ENCODE peak calls at places on chromosomes 16 and 17, in nine cellular contexts. One of them, this sample, is unnamed. For H3K4me1 and H3K36me3, the result is how much of the 10 kb centered on the place peaks cover.

GRCh38 chr17:32350662-32351418 is 883 bp downstream of the ZNF207 start:
- DNase-seq in mammary epithelial cell: peak
- DNase-seq in Caco-2: peak
- DNase-seq in esophagus muscularis mucosa: no peak
- DNase-seq in left ventricle myocardium inferior: no peak
- DNase-seq in endodermal cell: no peak
- DNase-seq in left lung: no peak
- DNase-seq in pancreas: no peak
- DNase-seq in spleen: no peak
- DNase-seq in this sample: no peak

GRCh38 chr16:86343733-86344585 is 166.4 kb upstream of the FOXF1 start:
- DNase-seq in esophagus muscularis mucosa: no peak
- DNase-seq in left ventricle myocardium inferior: no peak
- DNase-seq in mammary epithelial cell: no peak
- DNase-seq in left lung: peak
- DNase-seq in Caco-2: no peak
- DNase-seq in endodermal cell: no peak
- DNase-seq in spleen: no peak
- DNase-seq in pancreas: no peak
- DNase-seq in this sample: no peak

GRCh38 chr17:728911-729310 is 3.5 kb upstream of the TLCD3A start:
- DNase-seq in Caco-2: no peak
- DNase-seq in esophagus muscularis mucosa: no peak
- DNase-seq in pancreas: no peak
- DNase-seq in spleen: no peak
- DNase-seq in left ventricle myocardium inferior: no peak
- DNase-seq in left lung: no peak
- DNase-seq in mammary epithelial cell: peak
- DNase-seq in endodermal cell: no peak
- DNase-seq in this sample: no peak

GRCh38 chr17:77821114-77821513 is 137.4 kb upstream of the TNRC6C start:
- DNase-seq in endodermal cell: peak
- DNase-seq in esophagus muscularis mucosa: no peak
- DNase-seq in spleen: peak
- DNase-seq in Caco-2: peak
- DNase-seq in pancreas: no peak
- DNase-seq in left lung: no peak
- DNase-seq in left ventricle myocardium inferior: no peak
- DNase-seq in mammary epithelial cell: no peak
- DNase-seq in this sample: no peak

GRCh38 chr17:6450926-6451717 is 6.9 kb downstream of the PIMREG start:
- DNase-seq in pancreas: no peak
- DNase-seq in spleen: peak
- DNase-seq in mammary epithelial cell: no peak
- DNase-seq in endodermal cell: no peak
- DNase-seq in esophagus muscularis mucosa: no peak
- DNase-seq in left lung: no peak
- DNase-seq in left ventricle myocardium inferior: no peak
- DNase-seq in Caco-2: no peak
- DNase-seq in this sample: no peak

GRCh38 chr16:53067675-53068074 is 12.9 kb downstream of the CHD9 start:
- DNase-seq in pancreas: no peak
- DNase-seq in Caco-2: no peak
- DNase-seq in esophagus muscularis mucosa: no peak
- DNase-seq in mammary epithelial cell: no peak
- DNase-seq in endodermal cell: no peak
- DNase-seq in left lung: no peak
- DNase-seq in left ventricle myocardium inferior: no peak
- DNase-seq in spleen: no peak
- DNase-seq in this sample: no peak

GRCh38 chr17:38885728-38886642 is 16.1 kb downstream of the LASP1 start:
- DNase-seq in esophagus muscularis mucosa: no peak
- DNase-seq in endodermal cell: peak
- DNase-seq in Caco-2: peak
- DNase-seq in pancreas: no peak
- DNase-seq in mammary epithelial cell: no peak
- DNase-seq in left ventricle myocardium inferior: no peak
- DNase-seq in left lung: no peak
- DNase-seq in spleen: no peak
- DNase-seq in this sample: no peak

GRCh38 chr17:80596760-80597608 is 52.3 kb downstream of the RPTOR start:
- DNase-seq in esophagus muscularis mucosa: no peak
- DNase-seq in left lung: no peak
- DNase-seq in left ventricle myocardium inferior: no peak
- DNase-seq in mammary epithelial cell: peak
- DNase-seq in pancreas: no peak
- DNase-seq in Caco-2: no peak
- DNase-seq in spleen: no peak
- DNase-seq in endodermal cell: peak
- DNase-seq in this sample: no peak

GRCh38 chr16:8055761-8056160 is 534.5 kb downstream of the TMEM114 start:
- DNase-seq in mammary epithelial cell: no peak
- DNase-seq in left lung: no peak
- DNase-seq in Caco-2: no peak
- DNase-seq in pancreas: no peak
- DNase-seq in endodermal cell: no peak
- DNase-seq in spleen: no peak
- DNase-seq in left ventricle myocardium inferior: no peak
- DNase-seq in esophagus muscularis mucosa: no peak
- DNase-seq in this sample: no peak

GRCh38 chr17:82408288-82408937 is 9.7 kb upstream of the HEXD start:
- DNase-seq in spleen: no peak
- DNase-seq in left lung: no peak
- DNase-seq in left ventricle myocardium inferior: no peak
- DNase-seq in Caco-2: no peak
- DNase-seq in mammary epithelial cell: no peak
- DNase-seq in endodermal cell: no peak
- DNase-seq in pancreas: no peak
- DNase-seq in esophagus muscularis mucosa: no peak
- DNase-seq in this sample: no peak

GRCh38 chr16:81932668-81933067 is 78.6 kb downstream of the SDR42E1 start:
- DNase-seq in left ventricle myocardium inferior: no peak
- DNase-seq in mammary epithelial cell: no peak
- DNase-seq in Caco-2: no peak
- DNase-seq in endodermal cell: no peak
- DNase-seq in spleen: no peak
- DNase-seq in left lung: no peak
- DNase-seq in pancreas: no peak
- DNase-seq in esophagus muscularis mucosa: no peak
- DNase-seq in this sample: no peak

GRCh38 chr17:48636177-48637018 is 10.2 kb upstream of the HOXB9 start:
- DNase-seq in left lung: peak
- DNase-seq in esophagus muscularis mucosa: no peak
- DNase-seq in spleen: peak
- DNase-seq in mammary epithelial cell: peak
- DNase-seq in pancreas: peak
- DNase-seq in endodermal cell: peak
- DNase-seq in Caco-2: peak
- DNase-seq in left ventricle myocardium inferior: peak
- DNase-seq in this sample: peak

GRCh38 chr16:71387045-71387871 is 28.7 kb downstream of the CALB2 start:
- DNase-seq in mammary epithelial cell: no peak
- DNase-seq in esophagus muscularis mucosa: no peak
- DNase-seq in left lung: no peak
- DNase-seq in endodermal cell: peak
- DNase-seq in Caco-2: no peak
- DNase-seq in spleen: no peak
- DNase-seq in left ventricle myocardium inferior: no peak
- DNase-seq in pancreas: no peak
- DNase-seq in this sample: no peak

GRCh38 chr17:31792007-31792585 is 66.9 kb downstream of the COPRS start:
- DNase-seq in pancreas: no peak
- DNase-seq in Caco-2: no peak
- DNase-seq in esophagus muscularis mucosa: no peak
- DNase-seq in spleen: no peak
- DNase-seq in endodermal cell: no peak
- DNase-seq in left ventricle myocardium inferior: no peak
- DNase-seq in left lung: no peak
- DNase-seq in mammary epithelial cell: no peak
- DNase-seq in this sample: no peak

GRCh38 chr16:70746040-70746707 is 54.8 kb downstream of the VAC14 start:
- DNase-seq in spleen: no peak
- DNase-seq in pancreas: no peak
- DNase-seq in mammary epithelial cell: peak
- DNase-seq in left lung: peak
- DNase-seq in esophagus muscularis mucosa: peak
- DNase-seq in endodermal cell: no peak
- DNase-seq in Caco-2: peak
- DNase-seq in left ventricle myocardium inferior: peak
- DNase-seq in this sample: peak

GRCh38 chr16:3074860-3075545 is 9.6 kb downstream of the IL32 start:
- DNase-seq in mammary epithelial cell: no peak
- DNase-seq in spleen: peak
- DNase-seq in left lung: no peak
- DNase-seq in endodermal cell: no peak
- DNase-seq in esophagus muscularis mucosa: no peak
- DNase-seq in Caco-2: no peak
- DNase-seq in left ventricle myocardium inferior: no peak
- DNase-seq in pancreas: peak
- DNase-seq in this sample: peak

DNA sequence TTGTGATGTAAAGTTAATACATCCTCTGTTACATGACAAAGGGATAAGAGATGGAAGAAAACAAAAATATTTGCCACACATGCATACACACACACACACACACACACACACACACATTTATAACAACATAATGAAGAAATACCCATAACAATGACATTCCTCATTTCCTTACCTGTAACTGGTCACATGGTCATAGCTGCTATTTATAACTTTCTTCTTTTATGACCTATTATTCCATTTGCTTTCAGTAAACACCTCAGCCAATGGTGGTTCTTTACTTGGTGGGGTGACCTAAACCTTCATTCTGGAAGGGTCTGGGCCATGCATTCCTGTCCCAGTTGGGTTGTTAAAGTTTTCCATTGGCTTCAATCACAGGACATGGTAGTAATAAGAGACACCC is 5.3 kb downstream of the MT2A start:
- DNase-seq in pancreas: no peak
- DNase-seq in Caco-2: no peak
- DNase-seq in left ventricle myocardium inferior: no peak
- DNase-seq in esophagus muscularis mucosa: no peak
- DNase-seq in mammary epithelial cell: no peak
- DNase-seq in spleen: no peak
- DNase-seq in left lung: no peak
- DNase-seq in endodermal cell: no peak
- DNase-seq in this sample: no peak
- H3K4me1 ChIP-seq in pancreas: under half
- H3K4me1 ChIP-seq in Caco-2: under half
- H3K4me1 ChIP-seq in left ventricle myocardium inferior: half or more
- H3K4me1 ChIP-seq in esophagus muscularis mucosa: half or more
- H3K4me1 ChIP-seq in mammary epithelial cell: half or more
- H3K4me1 ChIP-seq in spleen: under half
- H3K4me1 ChIP-seq in left lung: under half
- H3K4me1 ChIP-seq in endodermal cell: under half
- H3K4me1 ChIP-seq in this sample: under half

DNA sequence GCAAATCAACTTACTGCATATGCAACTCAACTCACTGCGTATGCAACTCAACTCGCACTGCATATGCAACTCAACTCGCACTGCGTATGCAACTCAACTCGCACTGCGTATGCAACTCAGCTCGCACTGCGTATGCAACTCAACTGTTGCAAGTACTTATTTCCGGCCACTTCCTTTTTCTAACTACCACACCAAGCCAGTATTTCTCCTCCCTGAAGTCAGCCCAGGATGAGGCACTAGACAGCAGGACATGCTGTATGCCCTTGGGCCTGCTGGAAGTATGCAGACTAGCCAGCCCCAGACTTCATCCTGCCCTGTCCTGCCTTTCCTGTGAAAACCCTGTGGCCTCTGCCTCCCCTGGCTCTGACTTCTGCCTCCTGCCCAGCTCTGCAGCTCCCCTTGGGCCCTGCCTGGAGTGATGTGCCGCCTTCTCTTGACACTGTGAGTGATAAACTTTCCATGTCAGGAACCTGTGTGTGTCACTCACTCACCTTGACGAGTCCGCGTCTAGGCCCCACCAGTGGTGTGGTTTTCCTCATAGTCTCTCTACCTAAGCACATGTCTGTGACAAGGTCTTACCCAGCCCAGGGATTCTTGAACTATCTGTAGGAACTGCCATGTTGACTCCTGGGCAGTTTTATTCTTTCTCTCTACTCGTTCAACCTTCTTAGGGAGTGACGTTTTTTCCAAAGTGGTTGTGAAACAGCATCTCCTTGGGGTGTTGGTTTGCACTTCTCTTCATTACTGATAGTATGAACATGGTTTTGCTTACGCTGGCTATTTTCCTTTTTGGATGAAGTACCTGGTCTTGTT is 16.4 kb downstream of the ZNF778 start:
- DNase-seq in mammary epithelial cell: no peak
- DNase-seq in pancreas: no peak
- DNase-seq in Caco-2: no peak
- DNase-seq in left lung: no peak
- DNase-seq in esophagus muscularis mucosa: no peak
- DNase-seq in spleen: no peak
- DNase-seq in endodermal cell: no peak
- DNase-seq in left ventricle myocardium inferior: no peak
- DNase-seq in this sample: no peak
- H3K36me3 ChIP-seq in mammary epithelial cell: under half
- H3K36me3 ChIP-seq in pancreas: under half
- H3K36me3 ChIP-seq in Caco-2: under half
- H3K36me3 ChIP-seq in left lung: under half
- H3K36me3 ChIP-seq in esophagus muscularis mucosa: under half
- H3K36me3 ChIP-seq in spleen: half or more
- H3K36me3 ChIP-seq in endodermal cell: half or more
- H3K36me3 ChIP-seq in left ventricle myocardium inferior: under half
- H3K36me3 ChIP-seq in this sample: under half

GRCh38 chr17:28743243-28744103 is at the start of gene TRAF4:
- DNase-seq in esophagus muscularis mucosa: no peak
- DNase-seq in pancreas: peak
- DNase-seq in left ventricle myocardium inferior: peak
- DNase-seq in spleen: peak
- DNase-seq in left lung: peak
- DNase-seq in endodermal cell: peak
- DNase-seq in Caco-2: peak
- DNase-seq in mammary epithelial cell: peak
- DNase-seq in this sample: peak
- H3K4me1 ChIP-seq in esophagus muscularis mucosa: under half
- H3K4me1 ChIP-seq in pancreas: under half
- H3K4me1 ChIP-seq in left ventricle myocardium inferior: under half
- H3K4me1 ChIP-seq in spleen: half or more
- H3K4me1 ChIP-seq in left lung: half or more
- H3K4me1 ChIP-seq in endodermal cell: under half
- H3K4me1 ChIP-seq in Caco-2: under half
- H3K4me1 ChIP-seq in mammary epithelial cell: under half
- H3K4me1 ChIP-seq in this sample: under half

DNA sequence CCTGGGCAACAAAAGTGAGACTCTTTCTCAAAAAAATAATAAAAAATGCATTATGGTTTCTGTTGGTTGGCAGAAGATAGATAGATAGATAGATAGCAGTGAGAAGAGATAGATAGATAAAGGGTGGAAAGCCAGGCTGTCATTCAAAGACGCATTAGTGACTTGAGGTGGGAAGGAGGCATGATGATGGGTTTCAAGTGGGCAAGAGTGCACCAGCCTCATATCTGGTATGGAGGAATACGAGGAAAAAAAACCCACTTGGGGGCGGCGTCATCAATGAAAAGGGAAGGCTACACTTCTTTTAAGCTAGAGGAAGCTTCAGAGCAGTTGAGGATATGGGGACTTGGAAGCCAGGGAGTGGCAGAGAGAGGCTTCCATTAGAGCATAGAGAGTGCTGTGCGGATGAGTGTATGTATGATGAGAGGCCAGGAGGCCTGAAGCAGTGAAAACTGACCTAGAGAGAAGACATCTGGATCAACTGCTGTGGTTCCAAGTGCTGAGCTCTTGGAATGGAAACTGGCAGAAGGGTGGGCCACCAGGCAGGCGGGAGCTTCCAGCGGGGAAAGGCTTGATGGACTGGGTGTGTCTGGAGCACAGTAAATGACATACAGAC is 31.8 kb downstream of the CEP95 start:
- DNase-seq in spleen: no peak
- DNase-seq in left ventricle myocardium inferior: no peak
- DNase-seq in Caco-2: no peak
- DNase-seq in left lung: no peak
- DNase-seq in pancreas: no peak
- DNase-seq in esophagus muscularis mucosa: no peak
- DNase-seq in mammary epithelial cell: no peak
- DNase-seq in endodermal cell: no peak
- DNase-seq in this sample: no peak
- H3K36me3 ChIP-seq in spleen: half or more
- H3K36me3 ChIP-seq in left ventricle myocardium inferior: half or more
- H3K36me3 ChIP-seq in Caco-2: under half
- H3K36me3 ChIP-seq in left lung: under half
- H3K36me3 ChIP-seq in pancreas: under half
- H3K36me3 ChIP-seq in esophagus muscularis mucosa: under half
- H3K36me3 ChIP-seq in mammary epithelial cell: half or more
- H3K36me3 ChIP-seq in endodermal cell: half or more
- H3K36me3 ChIP-seq in this sample: under half